ENCODE peak calls at places on chromosomes 3 and 15, in seven cellular contexts. W, S, E, H, F, D and X are unnamed samples.

GRCh38 chr15:92383528-92384326 is 10.0 kb upstream of the ST8SIA2 start:
- DNase-seq in H (no peak), W (peak; percentile 20), F (no peak), D (peak; percentile 65), S (no peak), E (no peak), X (peak; percentile 44)

GRCh38 chr15:73305331-73306211 is 63.2 kb downstream of the HCN4 start:
- DNase-seq in F (no peak), H (no peak), D (peak; percentile 81), W (peak; percentile 33), S (no peak), E (no peak), X (peak; percentile 81)

GRCh38 chr15:101142711-101143110 is 109.1 kb downstream of the CHSY1 start:
- DNase-seq in H (no peak), W (no peak), D (no peak), E (no peak), F (no peak), S (no peak), X (no peak)

GRCh38 chr15:79315623-79316328 is 4.9 kb downstream of the TMED3 start:
- DNase-seq in D (no peak), E (no peak), W (peak; percentile 68), F (no peak), S (no peak), H (no peak), X (no peak)

GRCh38 chr15:40789999-40790398 is 16.9 kb upstream of the ZFYVE19 start:
- DNase-seq in F (no peak), S (no peak), H (no peak), D (no peak), W (no peak), E (no peak), X (no peak)

GRCh38 chr3:28791713-28792255 is 443.2 kb upstream of the AZI2 start:
- DNase-seq in H (no peak), S (no peak), D (no peak), E (no peak), W (no peak), F (no peak), X (no peak)

GRCh38 chr15:26891448-26891881 is 24.6 kb downstream of the GABRA5 start:
- DNase-seq in H (peak; percentile 68), S (no peak), W (peak; percentile 65), F (no peak), D (peak; percentile 48), E (no peak), X (peak; percentile 85)

GRCh38 chr3:49609815-49610214 is 55.5 kb downstream of the BSN start:
- DNase-seq in W (peak; percentile 16), F (no peak), H (no peak), S (no peak), E (no peak), D (no peak), X (no peak)

GRCh38 chr3:196643761-196644160 is 4.3 kb downstream of the NRROS start:
- DNase-seq in D (no peak), S (no peak), E (no peak), F (no peak), H (no peak), W (no peak), X (no peak)

GRCh38 chr3:196640501-196640968 is 1.0 kb downstream of the NRROS start:
- DNase-seq in H (no peak), W (no peak), D (no peak), F (no peak), S (no peak), E (no peak), X (no peak)

GRCh38 chr3:196641278-196642058 is 2.0 kb downstream of the NRROS start:
- DNase-seq in E (no peak), S (no peak), H (no peak), D (no peak), F (no peak), W (no peak), X (no peak)

GRCh38 chr3:196645091-196645490 is 5.6 kb downstream of the NRROS start:
- DNase-seq in S (no peak), H (no peak), F (no peak), E (no peak), W (no peak), D (no peak), X (no peak)

DNA sequence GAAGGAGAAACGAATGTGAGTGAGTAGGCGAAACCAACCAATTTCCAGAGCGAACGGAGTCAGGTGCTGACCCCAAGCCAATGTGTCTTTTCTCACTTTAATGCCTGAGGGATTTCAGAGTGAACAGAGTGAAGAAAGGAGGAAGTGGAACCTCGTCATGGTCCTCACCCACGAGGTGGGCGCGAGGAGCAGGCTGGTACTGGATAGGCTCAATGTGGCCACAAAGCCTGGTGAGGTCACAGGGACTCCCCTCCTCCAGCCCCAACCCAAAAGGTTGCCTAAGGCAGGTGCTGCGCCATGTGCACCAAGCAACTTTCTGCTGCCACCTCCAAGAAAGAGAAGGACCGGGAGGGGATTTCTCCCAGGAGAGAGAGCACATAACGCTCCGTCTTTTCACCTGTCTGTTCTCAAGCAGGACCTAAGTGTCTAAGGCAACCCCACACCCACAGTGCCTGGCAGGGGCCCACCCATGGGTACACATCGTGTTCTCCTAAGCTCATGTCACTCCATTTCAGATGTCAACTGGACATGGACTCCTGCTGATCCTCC is 3.8 kb downstream of the NRROS start:
- DNase-seq in W (no peak), D (no peak), E (no peak), H (no peak), F (no peak), S (peak; percentile 98), X (peak; percentile 37)
- TF ChIP-seq POLR2A in W (no peak), D (no peak), E (no peak), H (no peak), F (no peak), S (peak; percentile 59), X (no peak)

GRCh38 chr3:169897284-169897683 is 14.1 kb upstream of the SAMD7 start:
- DNase-seq in F (no peak), H (no peak), W (no peak), S (no peak), D (no peak), E (no peak), X (no peak)

DNA sequence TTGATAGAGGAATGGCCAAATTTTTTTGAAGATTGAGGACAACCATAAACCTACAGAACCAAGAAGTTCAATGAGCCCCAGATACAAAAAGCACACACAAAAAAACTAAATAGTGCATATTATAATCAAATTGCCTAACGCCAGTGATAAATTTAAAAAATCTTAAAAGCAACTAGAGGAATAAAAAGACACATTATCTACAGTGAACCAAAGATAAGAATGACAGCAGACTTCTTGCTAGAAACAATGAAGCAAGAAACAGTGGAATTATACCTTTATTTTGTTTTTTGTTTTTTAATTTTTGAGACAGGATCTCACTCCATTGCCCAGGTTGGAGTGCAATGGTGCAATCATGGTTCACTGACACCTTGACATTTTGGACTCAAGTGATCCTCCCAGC is 9.9 kb upstream of the SAMD7 start:
- DNase-seq in F (no peak), H (no peak), W (no peak), E (no peak), D (no peak), S (no peak), X (no peak)
- H3K9me3 ChIP-seq in F (no peaks in the 10 kb centered on the region), H (no peaks in the 10 kb centered on the region), W (no peaks in the 10 kb centered on the region), E (no peaks in the 10 kb centered on the region), D (peaks cover 35% of the 10 kb centered on the region), S (peaks cover 8% of the 10 kb centered on the region), X (no peaks in the 10 kb centered on the region)

GRCh38 chr3:102230057-102230456 is 204.8 kb upstream of the ZPLD1 start:
- DNase-seq in H (no peak), F (no peak), D (no peak), S (no peak), E (no peak), W (no peak), X (no peak)

GRCh38 chr3:102226463-102226862 is 208.4 kb upstream of the ZPLD1 start:
- DNase-seq in W (no peak), E (no peak), S (no peak), H (no peak), D (no peak), F (no peak), X (no peak)

GRCh38 chr3:102225407-102226132 is 209.2 kb upstream of the ZPLD1 start:
- DNase-seq in H (no peak), E (no peak), S (peak; percentile 42), W (peak; percentile 23), F (no peak), D (peak; percentile 33), X (no peak)

GRCh38 chr3:102233881-102234280 is 200.9 kb upstream of the ZPLD1 start:
- DNase-seq in D (no peak), F (no peak), W (no peak), E (no peak), H (no peak), S (peak; percentile 69), X (no peak)

DNA sequence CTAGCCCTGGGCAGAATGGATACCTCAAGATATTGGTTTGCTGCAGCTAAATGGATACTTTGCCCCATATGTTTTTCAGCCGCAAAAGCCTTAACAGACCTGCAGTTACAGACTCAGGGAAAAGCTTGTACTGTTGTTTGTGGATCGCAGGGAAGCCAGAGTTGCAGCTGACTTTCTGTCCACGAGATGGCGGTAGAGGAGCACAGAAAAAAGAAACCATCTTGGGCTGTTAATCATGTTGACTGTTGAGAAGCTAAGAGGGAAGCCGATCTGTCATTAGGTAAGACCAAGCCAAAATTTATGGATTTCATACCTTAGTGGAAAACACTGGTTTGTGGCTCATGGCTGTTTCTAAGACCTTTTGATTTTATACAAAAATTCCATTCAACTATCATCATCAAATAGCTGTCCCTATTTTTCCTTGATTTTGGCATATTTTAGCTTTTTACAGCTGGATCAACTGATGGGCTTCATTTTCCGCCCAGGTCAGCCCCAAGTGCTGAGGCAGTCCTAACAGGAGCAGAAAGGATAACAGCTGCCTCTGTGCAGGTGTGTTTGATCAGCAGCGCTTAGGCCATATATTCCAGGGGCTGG is 205.7 kb upstream of the ZPLD1 start:
- DNase-seq in E (peak; percentile 40), S (peak; percentile 61), F (peak; percentile 39), W (peak; percentile 86), D (peak; percentile 19), H (peak; percentile 64), X (peak; percentile 89)
- H3K4me3 ChIP-seq in E (no peak overlapping the region), S (no peak overlapping the region), F (no peak overlapping the region), W (no peak overlapping the region), D (no peak overlapping the region), H (no peak overlapping the region), X (no peak overlapping the region)

DNA sequence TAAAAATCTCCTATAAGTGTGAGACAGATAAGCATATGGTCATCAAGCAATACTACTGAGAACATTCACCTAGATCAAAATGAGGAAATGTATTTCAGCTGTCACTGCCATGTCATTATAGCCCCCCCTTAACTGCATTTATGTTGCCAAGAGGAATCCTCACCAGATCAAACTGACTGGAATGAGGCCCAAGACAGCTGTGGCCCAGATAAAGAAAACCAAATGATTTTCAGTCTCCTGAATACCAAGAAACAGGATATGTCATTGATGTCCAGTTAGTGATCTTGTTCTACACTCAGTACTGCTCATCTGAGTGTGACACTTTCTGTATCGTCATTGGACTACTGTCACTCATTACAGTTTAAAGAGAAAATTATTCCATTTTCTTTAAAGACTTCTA is 35.1 kb upstream of the CPB1 start:
- DNase-seq in E (no peak), D (no peak), S (no peak), W (no peak), H (no peak), F (no peak), X (no peak)
- TF ChIP-seq POLR2A in E (no peak), D (no peak), S (no peak), W (no peak), H (no peak), F (no peak), X (no peak)